ENCODE peak calls at places on chromosomes 1 and 21, in seven cellular contexts. H is EL; Z is anterior cingulate cortex; M is Daoy; S is small intestine; N is midbrain; X is stimulated activated CD4-positive, alpha-beta T cell treated with anti-CD3 and anti-CD28 coated beads, Interleukin-15, amount 100 ng/mL, for 24 hours. W is an unnamed sample.

GRCh38 chr1:104092698-104093097 is 343.0 kb downstream of the AMY1C start:
- DNase-seq in M (no peak), N (no peak), S (no peak), X (no peak), Z (no peak), H (no peak), W (no peak)

GRCh38 chr1:7159116-7159781 is 374.0 kb downstream of the CAMTA1 start:
- DNase-seq in H (no peak), M (no peak), N (no peak), X (no peak), Z (no peak), S (no peak), W (no peak)

GRCh38 chr1:55428944-55429931 is 214.1 kb upstream of the USP24 start:
- DNase-seq in N (no peak), M (peak), X (no peak), Z (no peak), H (peak), S (no peak), W (peak)

GRCh38 chr1:167726038-167726437 is 4.3 kb downstream of the MPZL1 start:
- DNase-seq in Z (no peak), N (no peak), X (no peak), S (no peak), H (no peak), M (no peak), W (no peak)

GRCh38 chr1:24379733-24380315 is 33.8 kb downstream of the STPG1 start:
- DNase-seq in Z (no peak), S (no peak), M (no peak), N (no peak), X (no peak), H (peak), W (no peak)

GRCh38 chr1:212560933-212561460 is 47.6 kb upstream of the ATF3 start:
- DNase-seq in H (no peak), N (no peak), X (no peak), S (no peak), Z (no peak), M (no peak), W (no peak)

GRCh38 chr21:33019885-33020557 is 5.7 kb upstream of the OLIG2 start:
- DNase-seq in Z (no peak), H (no peak), S (no peak), M (peak), N (no peak), X (peak), W (no peak)

GRCh38 chr1:52296345-52296744 is 69.7 kb downstream of the CC2D1B start:
- DNase-seq in N (peak), S (peak), M (peak), H (peak), Z (no peak), X (peak), W (peak)

GRCh38 chr1:28812669-28813468 is 899 bp downstream of the OPRD1 start:
- DNase-seq in M (no peak), X (no peak), H (no peak), S (no peak), Z (no peak), N (no peak), W (no peak)